ENCODE peak calls at places on chromosomes 12 and 14, in six cellular contexts. W is nephron progenitor cell, S is H9, A is gastrocnemius medialis, G is WTC11, E is adrenal gland. B is an unnamed sample.

GRCh38 chr14:72741836-72742681 is 151.8 kb downstream of the DPF3 start:
- DNase-seq in G (no peak), A (no peak), S (no peak), E (peak; percentile 45), W (peak; percentile 52), B (no peak)

GRCh38 chr14:59093889-59094288 is 94.6 kb upstream of the DAAM1 start:
- DNase-seq in S (no peak), A (no peak), W (no peak), G (no peak), E (no peak), B (no peak)

GRCh38 chr12:1355396-1355795 is 239.0 kb downstream of the FBXL14 start:
- DNase-seq in S (no peak), G (no peak), W (no peak), E (no peak), A (no peak), B (no peak)

GRCh38 chr12:13220848-13221247 is 24.3 kb downstream of the EMP1 start:
- DNase-seq in A (no peak), S (no peak), W (no peak), G (no peak), E (no peak), B (no peak)

GRCh38 chr14:68506645-68507405 is 286.0 kb downstream of the ZFP36L1 start:
- DNase-seq in G (no peak), S (no peak), A (no peak), W (no peak), E (peak; percentile 25), B (no peak)

GRCh38 chr14:56189306-56189705 is 71.1 kb downstream of the PELI2 start:
- DNase-seq in E (no peak), S (no peak), W (no peak), A (no peak), G (no peak), B (no peak)

GRCh38 chr12:1949771-1950470 is 31.5 kb upstream of the CACNA2D4 start:
- DNase-seq in S (peak; percentile 31), W (no peak), A (no peak), E (peak; percentile 75), G (no peak), B (no peak)

GRCh38 chr12:48973992-48974673 is 2.6 kb upstream of the WNT10B start:
- DNase-seq in A (peak; percentile 39), W (peak; percentile 80), G (peak; percentile 82), S (peak; percentile 83), E (peak; percentile 73), B (peak; percentile 63)

GRCh38 chr14:64855732-64856527 is 23.8 kb downstream of the SPTB start:
- DNase-seq in S (no peak), W (no peak), G (no peak), E (peak; percentile 73), A (peak; percentile 76), B (no peak)

GRCh38 chr12:114688256-114688845 is 4.4 kb upstream of the TBX3 start:
- DNase-seq in G (no peak), A (no peak), S (peak; percentile 47), W (no peak), E (no peak), B (no peak)

GRCh38 chr12:60072911-60073310 is 477.1 kb downstream of the SLC16A7 start:
- DNase-seq in E (no peak), A (no peak), W (no peak), G (no peak), S (no peak), B (no peak)

GRCh38 chr12:107400686-107401447 is 284.7 kb upstream of the PWP1 start:
- DNase-seq in W (no peak), S (no peak), E (peak; percentile 62), A (no peak), G (no peak), B (no peak)

GRCh38 chr14:56962431-56962830 is 152.2 kb upstream of the OTX2 start:
- DNase-seq in W (no peak), S (no peak), A (no peak), E (no peak), G (no peak), B (no peak)

GRCh38 chr12:122106891-122107660 is 28.5 kb downstream of the MLXIP start:
- DNase-seq in E (no peak), S (no peak), A (peak; percentile 79), G (no peak), W (no peak), B (no peak)

GRCh38 chr12:53660064-53660463 is 15.8 kb downstream of the ATP5MC2 start:
- DNase-seq in S (no peak), G (no peak), E (no peak), A (no peak), W (no peak), B (no peak)

GRCh38 chr12:114669501-114670256 is 14.3 kb downstream of the TBX3 start:
- DNase-seq in A (no peak), E (peak; percentile 86), S (peak; percentile 46), G (no peak), W (peak; percentile 39), B (no peak)

GRCh38 chr12:79296871-79297270 is 393.9 kb downstream of the PAWR start:
- DNase-seq in W (no peak), E (no peak), S (no peak), A (no peak), G (no peak), B (no peak)

GRCh38 chr14:65330416-65330815 is 82.1 kb upstream of the FUT8 start:
- DNase-seq in S (no peak), E (no peak), A (no peak), G (no peak), W (no peak), B (no peak)

GRCh38 chr12:103773109-103773905 is 67.7 kb downstream of the NT5DC3 start:
- DNase-seq in A (no peak), W (no peak), S (no peak), G (no peak), E (no peak), B (no peak)

GRCh38 chr12:62291888-62292760 is 31.9 kb downstream of the USP15 start:
- DNase-seq in A (no peak), S (no peak), W (no peak), G (no peak), E (no peak), B (no peak)

GRCh38 chr14:69997849-69998248 is 118.6 kb downstream of the SMOC1 start:
- DNase-seq in W (no peak), S (no peak), G (no peak), E (no peak), A (no peak), B (no peak)

GRCh38 chr14:69999246-69999645 is 120.0 kb downstream of the SMOC1 start:
- DNase-seq in S (no peak), G (no peak), W (no peak), A (no peak), E (no peak), B (no peak)

GRCh38 chr14:69994002-69994401 is 114.8 kb downstream of the SMOC1 start:
- DNase-seq in G (no peak), S (no peak), W (no peak), E (no peak), A (no peak), B (no peak)

GRCh38 chr14:69993326-69993725 is 114.1 kb downstream of the SMOC1 start:
- DNase-seq in E (no peak), A (no peak), W (no peak), G (no peak), S (no peak), B (no peak)

DNA sequence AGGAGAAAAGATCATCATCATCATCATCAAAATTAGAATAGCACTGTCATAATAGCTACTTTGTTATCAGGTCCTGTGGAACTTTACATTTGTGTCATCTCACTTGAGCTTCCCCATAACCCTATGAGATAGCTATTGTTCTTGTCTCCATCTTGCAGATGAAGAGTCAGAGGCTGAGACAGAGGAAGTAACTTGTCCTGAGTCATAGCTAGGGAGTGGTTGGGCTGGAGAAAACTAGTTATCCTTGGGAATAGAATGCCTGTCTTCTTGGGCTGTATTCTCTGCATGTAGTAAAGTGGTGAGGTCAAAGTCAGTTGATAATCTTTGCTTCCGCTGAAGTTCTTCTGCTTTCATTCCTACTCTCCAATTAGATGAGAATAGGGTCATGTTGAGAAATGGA is 117.0 kb downstream of the SMOC1 start:
- DNase-seq in W (no peak), G (no peak), S (no peak), E (no peak), A (no peak), B (no peak)
- TF ChIP-seq CTCF in W (no peak), G (no peak), S (no peak), E (no peak), A (no peak), B (no peak)

GRCh38 chr12:24780969-24781368 is 167.9 kb downstream of the BCAT1 start:
- DNase-seq in W (no peak), S (no peak), A (no peak), G (no peak), E (no peak), B (no peak)

GRCh38 chr12:24778486-24779304 is 170.2 kb downstream of the BCAT1 start:
- DNase-seq in A (no peak), W (no peak), E (no peak), S (no peak), G (no peak), B (no peak)

GRCh38 chr12:24776856-24777255 is 172.0 kb downstream of the BCAT1 start:
- DNase-seq in E (no peak), W (no peak), S (no peak), A (no peak), G (no peak), B (no peak)

GRCh38 chr12:24773996-24774395 is 174.9 kb downstream of the BCAT1 start:
- DNase-seq in A (no peak), W (no peak), S (no peak), G (no peak), E (no peak), B (no peak)

GRCh38 chr12:24777359-24777758 is 171.5 kb downstream of the BCAT1 start:
- DNase-seq in E (peak; percentile 50), A (no peak), W (no peak), G (no peak), S (no peak), B (no peak)
- TF ChIP-seq CTCF in E (no peak), A (no peak), W (no peak), G (no peak), S (no peak), B (no peak)

DNA sequence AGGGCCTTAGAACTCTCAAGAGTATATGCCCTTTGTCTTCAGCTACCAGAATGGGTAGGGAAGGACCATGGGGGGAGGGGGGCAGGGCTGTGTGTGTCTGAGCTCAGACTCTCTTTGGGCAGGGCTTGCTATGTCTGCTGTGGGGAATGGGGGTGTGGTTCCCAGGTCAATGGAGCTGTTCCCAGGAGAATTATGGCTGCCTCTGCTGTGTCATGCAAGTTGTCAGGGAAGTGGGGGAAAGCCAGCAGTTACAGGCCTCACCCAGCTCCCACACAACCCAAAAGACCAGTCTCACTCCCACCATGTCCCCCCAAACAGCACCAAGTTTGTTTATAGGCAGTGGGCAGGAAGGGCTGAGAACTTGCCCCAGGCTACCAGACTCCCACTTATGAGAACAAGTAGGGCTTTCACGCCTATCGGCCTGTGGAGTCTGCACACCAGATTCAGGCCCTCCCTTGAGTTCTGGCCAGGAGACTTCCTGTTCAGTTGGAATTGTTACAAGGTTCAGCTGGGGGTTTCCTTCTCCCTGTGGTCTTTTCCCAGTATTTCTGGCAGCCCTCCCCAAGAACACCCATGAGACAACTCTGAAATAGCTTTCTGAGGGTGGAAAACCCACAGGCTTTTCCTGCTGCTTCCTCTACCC is 6.1 kb upstream of the SERPINA11 start:
- DNase-seq in S (peak; percentile 12), W (no peak), G (no peak), A (no peak), E (peak; percentile 35), B (no peak)
- TF ChIP-seq CTCF in S (no peak), W (no peak), G (no peak), A (no peak), E (no peak), B (no peak)

GRCh38 chr14:30214456-30215090 is 286.9 kb upstream of the PRKD1 start:
- DNase-seq in W (peak; percentile 12), A (no peak), E (no peak), G (no peak), S (no peak), B (no peak)
- TF ChIP-seq CTCF in W (peak; percentile 57), A (peak; percentile 26), E (peak; percentile 65), G (peak; percentile 51), S (peak; percentile 82), B (peak; percentile 83)

B was measured in progenitor cell of endocrine pancreas.